ENCODE peak calls at places on chromosomes 11 and 22, in five cellular contexts. M is CD4-positive, alpha-beta T cell; Y is AG04450; D is testis; X is tibial nerve. J is an unnamed sample.

GRCh38 chr11:110087820-110088534 is 5.2 kb upstream of the ZC3H12C start:
- DNase-seq in Y (no peak), X (no peak), D (no peak), M (no peak), J (no peak)

GRCh38 chr22:37485714-37486223 is 415 bp downstream of the MFNG start:
- DNase-seq in M (no peak), X (no peak), Y (no peak), D (no peak), J (no peak)

GRCh38 chr11:65437436-65438227 is 15.0 kb downstream of the NEAT1 start:
- DNase-seq in M (no peak), X (peak; percentile 12), Y (no peak), D (no peak), J (no peak)

GRCh38 chr11:125123194-125123946 is 11.9 kb upstream of the TMEM218 start:
- DNase-seq in M (no peak), D (no peak), X (no peak), Y (no peak), J (no peak)

GRCh38 chr22:49046546-49047305 is 780.9 kb downstream of the BRD1 start:
- DNase-seq in M (peak; percentile 10), D (peak; percentile 58), X (no peak), Y (no peak), J (no peak)

GRCh38 chr11:91081440-91082088 is 858.7 kb upstream of the CHORDC1 start:
- DNase-seq in X (peak; percentile 13), D (no peak), M (no peak), Y (no peak), J (no peak)

GRCh38 chr11:36635463-36635862 is 37.4 kb upstream of the RAG2 start:
- DNase-seq in M (no peak), X (no peak), D (no peak), Y (no peak), J (no peak)

GRCh38 chr11:100855466-100856067 is 168.5 kb downstream of the ARHGAP42 start:
- DNase-seq in M (no peak), X (no peak), D (no peak), Y (no peak), J (no peak)

GRCh38 chr11:75554258-75555022 is 7.6 kb upstream of the SERPINH1 start:
- DNase-seq in Y (peak; percentile 100), D (peak; percentile 88), X (peak; percentile 66), M (no peak), J (peak; percentile 99)

GRCh38 chr11:121807051-121807450 is 309.0 kb downstream of the BLID start:
- DNase-seq in X (no peak), M (no peak), D (no peak), Y (no peak), J (no peak)

GRCh38 chr22:20027966-20028854 is 7.3 kb downstream of the TANGO2 start:
- DNase-seq in D (no peak), M (no peak), Y (no peak), X (no peak), J (no peak)

GRCh38 chr11:93737904-93738612 is 3.2 kb downstream of the TAF1D start:
- DNase-seq in D (no peak), Y (no peak), M (no peak), X (no peak), J (no peak)

GRCh38 chr22:49565516-49565855 is 262.2 kb downstream of the BRD1 start:
- DNase-seq in D (no peak), M (no peak), Y (no peak), X (no peak), J (no peak)

GRCh38 chr11:126339866-126340434 is 15.5 kb upstream of the ST3GAL4 start:
- DNase-seq in X (peak; percentile 73), Y (no peak), M (no peak), D (peak; percentile 62), J (no peak)

GRCh38 chr11:45100338-45100737 is 46.1 kb upstream of the PRDM11 start:
- DNase-seq in X (no peak), Y (no peak), D (no peak), M (no peak), J (no peak)

GRCh38 chr11:13963949-13964770 is 1.6 kb downstream of the SPON1 start:
- DNase-seq in X (no peak), Y (no peak), D (no peak), M (no peak), J (no peak)

GRCh38 chr11:130992788-130993187 is 76.5 kb upstream of the SNX19 start:
- DNase-seq in M (no peak), D (no peak), Y (no peak), X (no peak), J (no peak)

GRCh38 chr11:66607126-66607834 is 9.2 kb upstream of the RBM14 start:
- DNase-seq in Y (peak; percentile 15), D (peak; percentile 92), M (no peak), X (peak; percentile 60), J (peak; percentile 12)

GRCh38 chr22:47380692-47381091 is 618.2 kb downstream of the TBC1D22A start:
- DNase-seq in X (no peak), M (no peak), D (no peak), Y (no peak), J (no peak)

GRCh38 chr11:113369411-113369810 is 18.2 kb upstream of the ANKK1 start:
- DNase-seq in M (no peak), X (no peak), D (no peak), Y (no peak), J (no peak)

GRCh38 chr11:17371614-17372013 is 16.8 kb downstream of the KCNJ11 start:
- DNase-seq in D (no peak), M (no peak), X (no peak), Y (no peak), J (no peak)

GRCh38 chr22:45240810-45241631 is at the start of gene KIAA0930:
- DNase-seq in D (peak; percentile 84), Y (peak; percentile 29), M (peak; percentile 76), X (peak; percentile 73), J (no peak)

GRCh38 chr11:114019046-114019445 is 40.5 kb upstream of the ZBTB16 start:
- DNase-seq in M (no peak), X (no peak), Y (no peak), D (no peak), J (no peak)

GRCh38 chr22:20656516-20656901 is 117.4 kb upstream of the SERPIND1 start:
- DNase-seq in D (no peak), X (no peak), M (no peak), Y (no peak), J (no peak)

GRCh38 chr11:13114566-13115465 is 105.7 kb downstream of the RASSF10 start:
- DNase-seq in D (peak; percentile 55), Y (no peak), X (no peak), M (no peak), J (no peak)

GRCh38 chr11:57639321-57640067 is 10.2 kb downstream of the YPEL4 start:
- DNase-seq in Y (no peak), X (no peak), D (no peak), M (no peak), J (no peak)

GRCh38 chr22:39559456-39560105 is 11.0 kb upstream of the CACNA1I start:
- DNase-seq in M (no peak), Y (no peak), D (peak; percentile 24), X (no peak), J (no peak)

GRCh38 chr11:2827792-2828191 is 57.8 kb downstream of the CDKN1C start:
- DNase-seq in X (no peak), D (no peak), M (no peak), Y (no peak), J (no peak)

GRCh38 chr11:22785251-22785650 is 44.4 kb downstream of the SVIP start:
- DNase-seq in M (no peak), Y (no peak), X (no peak), D (no peak), J (no peak)

GRCh38 chr11:12544986-12545775 is 129.0 kb upstream of the TEAD1 start:
- DNase-seq in D (no peak), M (no peak), Y (no peak), X (no peak), J (no peak)

GRCh38 chr22:25960375-25960774 is 208.9 kb upstream of the SEZ6L start:
- DNase-seq in D (no peak), M (no peak), X (no peak), Y (no peak), J (no peak)

GRCh38 chr11:34356576-34356917 is 1.3 kb downstream of the ABTB2 start:
- DNase-seq in X (no peak), Y (no peak), D (peak; percentile 25), M (no peak), J (no peak)

GRCh38 chr11:70180906-70181305 is 22.2 kb upstream of the FADD start:
- DNase-seq in X (no peak), D (no peak), Y (no peak), M (no peak), J (no peak)

GRCh38 chr11:70183483-70184176 is 19.5 kb upstream of the FADD start:
- DNase-seq in X (no peak), M (no peak), Y (no peak), D (no peak), J (no peak)

GRCh38 chr11:70184396-70184795 is 18.7 kb upstream of the FADD start:
- DNase-seq in M (no peak), D (no peak), Y (no peak), X (no peak), J (no peak)

GRCh38 chr11:70182266-70182665 is 20.8 kb upstream of the FADD start:
- DNase-seq in D (no peak), M (no peak), X (no peak), Y (no peak), J (no peak)

GRCh38 chr11:70183032-70183431 is 20.1 kb upstream of the FADD start:
- DNase-seq in D (no peak), X (no peak), M (no peak), Y (no peak), J (no peak)
- H3K27me3 ChIP-seq in D (no peaks in the 10 kb centered on the region), X (no peaks in the 10 kb centered on the region), M (no peaks in the 10 kb centered on the region), Y (peaks cover 6% of the 10 kb centered on the region), J (no peaks in the 10 kb centered on the region)

DNA sequence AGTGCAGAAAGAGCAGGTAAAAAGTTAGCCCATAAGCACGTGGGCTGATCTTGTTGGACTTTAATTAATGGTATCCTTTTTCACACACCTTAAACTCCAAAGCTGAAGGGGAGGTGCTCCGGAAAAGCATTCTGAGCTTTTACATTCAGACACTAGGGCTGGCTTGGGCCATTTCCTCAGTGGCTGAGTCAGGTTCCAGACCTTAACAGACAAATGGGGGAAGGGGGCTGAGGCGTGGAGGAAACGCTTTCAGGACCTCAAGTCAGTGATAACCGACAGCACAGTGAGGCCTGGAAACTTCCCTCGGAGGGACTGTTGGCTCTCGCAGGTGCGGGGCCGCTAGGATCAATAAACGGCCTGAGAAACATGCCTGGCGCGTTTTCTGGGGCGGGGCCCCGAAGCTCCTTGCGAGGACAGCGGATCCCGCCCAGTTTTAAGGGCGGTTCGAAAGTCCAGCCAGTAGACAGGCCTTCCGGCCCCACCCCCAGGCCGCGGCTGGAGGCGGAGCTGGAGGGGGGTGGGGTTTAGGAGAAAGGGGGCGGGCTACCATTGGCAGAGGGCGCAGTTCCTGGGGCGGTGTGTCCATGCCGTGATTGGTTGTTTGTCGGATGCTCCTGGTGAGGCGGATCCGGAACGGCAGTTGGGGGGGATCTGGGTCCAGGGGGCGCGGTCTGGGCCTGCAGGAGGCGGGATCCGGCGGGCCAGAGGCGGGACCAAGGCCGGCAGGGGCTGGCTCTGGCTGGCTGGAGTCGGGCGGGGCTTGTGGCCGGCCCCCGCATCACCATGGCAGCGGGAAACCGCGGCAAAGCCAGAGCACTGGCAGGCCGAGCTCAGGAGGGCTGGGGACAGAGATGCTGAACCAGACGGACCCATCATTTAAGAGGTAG is 8.0 kb downstream of the C11orf52 start:
- DNase-seq in X (peak; percentile 94), D (peak; percentile 97), M (peak; percentile 95), Y (peak; percentile 95), J (peak; percentile 86)
- TF ChIP-seq CTCF in X (no peak), D (no peak), M (no peak), Y (no peak), J (peak; percentile 7)

GRCh38 chr11:70595452-70595851 is 197.1 kb downstream of the CTTN start:
- DNase-seq in Y (no peak), D (no peak), X (no peak), M (no peak), J (no peak)
- H3K27me3 ChIP-seq in Y (no peaks in the 10 kb centered on the region), D (no peaks in the 10 kb centered on the region), X (no peaks in the 10 kb centered on the region), M (no peaks in the 10 kb centered on the region), J (peaks cover 2% of the 10 kb centered on the region)

GRCh38 chr11:72704028-72704782 is 30.0 kb upstream of the PDE2A start:
- DNase-seq in D (no peak), M (no peak), Y (no peak), X (no peak), J (no peak)
- TF ChIP-seq CTCF in D (no peak), M (no peak), Y (peak; percentile 12), X (no peak), J (peak; percentile 38)

J was measured in BJ.